ENCODE peak calls at places on chromosomes 7 and 10, in four cellular contexts. L is uterus, C is keratinocyte, S is mammary epithelial cell. A is an unnamed sample.

GRCh38 chr10:130986828-130987227 is 324.7 kb downstream of the TCERG1L start:
- DNase-seq in L (no peak), C (no peak), S (no peak), A (no peak)

GRCh38 chr10:476458-476780 is 213.0 kb downstream of the DIP2C start:
- DNase-seq in L (no peak), C (no peak), S (no peak), A (no peak)

GRCh38 chr7:50782376-50783208 is at the start of gene GRB10:
- DNase-seq in L (peak), C (no peak), S (no peak), A (peak)

GRCh38 chr7:8261711-8262695 is at the start of gene ICA1:
- DNase-seq in L (peak), C (no peak), S (peak), A (peak)

GRCh38 chr7:19920200-19920599 is 146.8 kb upstream of the TMEM196 start:
- DNase-seq in L (no peak), C (no peak), S (no peak), A (peak)

GRCh38 chr10:71429304-71429703 is 32.6 kb downstream of the CDH23 start:
- DNase-seq in L (no peak), C (no peak), S (no peak), A (no peak)

GRCh38 chr7:7103343-7104313 is 78.7 kb upstream of the C1GALT1 start:
- DNase-seq in L (no peak), C (peak), S (peak), A (no peak)

GRCh38 chr7:151598045-151598444 is 78.3 kb upstream of the RHEB start:
- DNase-seq in L (no peak), C (peak), S (peak), A (no peak)

GRCh38 chr7:43294080-43294630 is 181.7 kb downstream of the HECW1 start:
- DNase-seq in L (peak), C (peak), S (peak), A (peak)

GRCh38 chr10:92567952-92568600 is 5.8 kb downstream of the IDE start:
- DNase-seq in L (no peak), C (no peak), S (peak), A (no peak)

GRCh38 chr7:78081888-78082287 is 283.3 kb downstream of the PHTF2 start:
- DNase-seq in L (no peak), C (no peak), S (no peak), A (no peak)

GRCh38 chr7:2499719-2500430 is 19.7 kb upstream of the LFNG start:
- DNase-seq in L (no peak), C (no peak), S (no peak), A (no peak)

GRCh38 chr10:30384791-30385201 is 35.7 kb upstream of the MTPAP start:
- DNase-seq in L (no peak), C (no peak), S (peak), A (no peak)

GRCh38 chr7:101924171-101924570 is 106.7 kb downstream of the CUX1 start:
- DNase-seq in L (peak), C (no peak), S (no peak), A (no peak)

GRCh38 chr7:42107484-42107883 is 129.5 kb downstream of the GLI3 start:
- DNase-seq in L (no peak), C (no peak), S (no peak), A (no peak)

GRCh38 chr7:36366649-36367560 is 22.8 kb upstream of the ANLN start:
- DNase-seq in L (peak), C (no peak), S (peak), A (peak)

GRCh38 chr7:26853788-26854393 is 10.5 kb downstream of the SKAP2 start:
- DNase-seq in L (no peak), C (no peak), S (peak), A (no peak)

GRCh38 chr7:22357311-22358175 is 589 bp upstream of the RAPGEF5 start:
- DNase-seq in L (no peak), C (peak), S (peak), A (no peak)

GRCh38 chr7:117088623-117089199 is 135.4 kb downstream of the ST7 start:
- DNase-seq in L (no peak), C (no peak), S (no peak), A (no peak)

GRCh38 chr10:83917519-83918506 is 221.5 kb upstream of the GHITM start:
- DNase-seq in L (no peak), C (no peak), S (no peak), A (peak)

GRCh38 chr7:27764109-27764508 is 24.1 kb downstream of the TAX1BP1 start:
- DNase-seq in L (no peak), C (no peak), S (no peak), A (no peak)

GRCh38 chr10:21173964-21174669 is 277.0 kb upstream of the NEBL start:
- DNase-seq in L (peak), C (no peak), S (peak), A (peak)

GRCh38 chr10:80664071-80664680 is 126.5 kb downstream of the SH2D4B start:
- DNase-seq in L (peak), C (peak), S (peak), A (peak)

GRCh38 chr7:100971111-100972001 is 2.0 kb downstream of the MUC12 start:
- DNase-seq in L (no peak), C (no peak), S (no peak), A (no peak)

GRCh38 chr10:104307576-104308438 is 30.5 kb downstream of the ITPRIP start:
- DNase-seq in L (no peak), C (no peak), S (no peak), A (no peak)

GRCh38 chr10:80608706-80609105 is 71.0 kb downstream of the SH2D4B start:
- DNase-seq in L (no peak), C (no peak), S (no peak), A (no peak)

GRCh38 chr10:132460691-132461090 is 63.7 kb downstream of the PWWP2B start:
- DNase-seq in L (no peak), C (no peak), S (no peak), A (no peak)

GRCh38 chr7:29945259-29945809 is 44.3 kb downstream of the SCRN1 start:
- DNase-seq in L (no peak), C (no peak), S (no peak), A (no peak)

GRCh38 chr7:101236292-101236691 is 1.3 kb downstream of the CLDN15 start:
- DNase-seq in L (no peak), C (no peak), S (no peak), A (peak)

GRCh38 chr10:61341008-61341407 is 112.2 kb downstream of the TMEM26 start:
- DNase-seq in L (no peak), C (no peak), S (no peak), A (no peak)

GRCh38 chr10:43002596-43002995 is 74.3 kb upstream of the RET start:
- DNase-seq in L (no peak), C (no peak), S (no peak), A (no peak)

DNA sequence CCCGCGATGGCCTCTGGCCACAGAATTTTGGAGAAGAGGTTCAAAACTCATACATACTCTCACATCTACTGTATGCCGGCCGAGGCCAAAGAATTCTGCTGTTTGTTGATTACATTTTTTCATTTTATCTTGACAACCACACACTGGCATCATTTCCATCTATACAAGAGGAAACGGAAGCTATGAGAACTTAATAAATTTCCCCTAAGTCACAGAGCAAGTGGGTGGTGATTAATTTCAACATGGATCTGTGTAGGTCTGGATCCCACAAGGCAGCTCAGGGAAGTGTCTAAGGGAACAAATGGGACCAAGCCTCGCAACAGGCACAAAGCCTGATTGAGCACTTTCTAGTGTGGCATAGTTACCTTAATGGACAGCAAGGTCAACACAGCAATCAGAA is 18.0 kb downstream of the ELMO1 start:
- DNase-seq in L (no peak), C (no peak), S (no peak), A (no peak)
- TF ChIP-seq CTCF in L (no peak), C (no peak), S (no peak), A (no peak)

GRCh38 chr7:136942994-136943393 is 74.5 kb downstream of the CHRM2 start:
- DNase-seq in L (no peak), C (no peak), S (no peak), A (no peak)

GRCh38 chr7:136940917-136941316 is 72.5 kb downstream of the CHRM2 start:
- DNase-seq in L (no peak), C (no peak), S (no peak), A (no peak)

GRCh38 chr7:136940122-136940521 is 71.7 kb downstream of the CHRM2 start:
- DNase-seq in L (no peak), C (no peak), S (no peak), A (no peak)

GRCh38 chr7:136942396-136942795 is 73.9 kb downstream of the CHRM2 start:
- DNase-seq in L (no peak), C (no peak), S (no peak), A (no peak)

GRCh38 chr7:136941815-136942214 is 73.4 kb downstream of the CHRM2 start:
- DNase-seq in L (no peak), C (no peak), S (no peak), A (no peak)
- H3K27ac ChIP-seq in L (no peak), C (no peak), S (no peak), A (no peak)

GRCh38 chr10:57844387-57844998 is 423.2 kb downstream of the IPMK start:
- DNase-seq in L (no peak), C (no peak), S (no peak), A (no peak)

GRCh38 chr10:57846307-57847065 is 421.2 kb downstream of the IPMK start:
- DNase-seq in L (no peak), C (no peak), S (no peak), A (no peak)

DNA sequence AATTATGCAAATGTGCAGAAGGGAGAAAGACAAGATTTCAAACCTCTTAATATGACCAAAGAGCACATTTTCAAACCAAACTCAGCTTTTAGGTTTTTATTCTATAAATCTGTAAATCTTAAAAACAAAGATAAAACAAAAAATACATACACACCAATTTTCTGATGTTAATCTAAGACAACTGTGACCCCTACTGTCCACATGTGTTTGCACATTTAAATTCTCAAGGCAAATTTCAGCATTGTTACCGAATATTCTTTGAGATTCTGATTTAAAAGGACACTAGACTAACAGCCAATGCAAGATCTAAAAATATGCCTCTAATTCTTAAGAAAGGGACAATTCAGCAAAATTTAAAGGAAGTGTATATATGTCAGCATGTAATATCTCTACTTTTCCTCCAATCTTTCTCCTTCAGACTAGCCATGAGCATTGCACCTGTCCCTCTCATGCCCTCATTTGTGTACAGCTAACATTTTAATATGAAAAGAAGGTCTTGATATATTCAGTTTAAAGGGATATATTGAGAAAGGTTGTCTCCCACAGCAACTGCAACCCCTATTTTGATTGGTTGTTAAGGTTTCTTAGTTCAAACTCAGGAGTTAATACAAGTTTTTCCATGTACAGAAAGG is 417.9 kb downstream of the IPMK start:
- DNase-seq in L (no peak), C (no peak), S (peak), A (no peak)
- TF ChIP-seq CTCF in L (no peak), C (peak), S (peak), A (peak)

GRCh38 chr10:17112566-17112965 is 17.0 kb downstream of the CUBN start:
- DNase-seq in L (no peak), C (peak), S (peak), A (no peak)

GRCh38 chr10:17115683-17116082 is 13.9 kb downstream of the CUBN start:
- DNase-seq in L (no peak), C (peak), S (no peak), A (no peak)

GRCh38 chr10:17116193-17116592 is 13.4 kb downstream of the CUBN start:
- DNase-seq in L (no peak), C (no peak), S (no peak), A (no peak)

GRCh38 chr10:17113889-17114288 is 15.7 kb downstream of the CUBN start:
- DNase-seq in L (peak), C (peak), S (peak), A (no peak)

GRCh38 chr10:17113346-17113745 is 16.3 kb downstream of the CUBN start:
- DNase-seq in L (no peak), C (peak), S (peak), A (no peak)
- H3K27ac ChIP-seq in L (no peak), C (no peak), S (peak), A (no peak)

DNA sequence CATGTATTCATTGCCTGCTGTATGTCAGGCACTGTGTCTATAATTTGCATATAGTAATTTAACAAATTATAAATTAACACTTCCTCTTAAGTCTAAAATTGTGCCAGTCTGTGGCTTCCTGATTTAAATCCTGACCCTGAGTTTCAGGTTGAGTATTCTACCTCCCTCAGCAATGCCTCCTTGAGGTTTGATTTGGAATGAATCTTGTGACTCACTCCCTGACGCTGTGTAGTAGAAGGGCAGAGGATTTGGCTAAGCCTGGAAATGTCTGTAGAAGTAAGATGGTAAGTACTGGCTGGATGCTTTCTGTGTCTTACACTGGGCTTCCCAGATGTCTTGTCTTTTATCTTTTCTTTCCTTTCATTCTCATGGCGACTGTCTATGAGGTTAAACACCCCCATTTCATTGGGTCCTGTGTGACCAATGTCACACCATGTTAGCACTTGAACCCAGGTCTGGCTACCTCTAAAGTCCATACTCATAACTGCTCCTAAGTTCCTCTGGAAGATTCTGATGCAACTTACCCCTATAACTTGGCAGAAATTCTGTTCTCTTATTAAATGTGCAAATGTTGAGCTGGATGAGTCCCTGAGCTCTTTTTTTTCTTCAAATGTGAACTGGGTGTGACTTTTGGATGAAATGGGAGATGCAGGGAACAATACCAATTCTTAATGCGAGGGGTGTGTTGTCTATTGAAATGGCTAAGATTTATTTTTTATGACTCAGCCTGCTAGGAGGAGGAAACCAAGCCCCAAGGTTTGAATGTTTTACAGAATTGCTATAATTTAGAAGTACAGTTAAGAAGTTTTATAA is 48.5 kb downstream of the PLCE1 start:
- DNase-seq in L (no peak), C (no peak), S (peak), A (peak)
- TF ChIP-seq CTCF in L (no peak), C (peak), S (peak), A (no peak)

DNA sequence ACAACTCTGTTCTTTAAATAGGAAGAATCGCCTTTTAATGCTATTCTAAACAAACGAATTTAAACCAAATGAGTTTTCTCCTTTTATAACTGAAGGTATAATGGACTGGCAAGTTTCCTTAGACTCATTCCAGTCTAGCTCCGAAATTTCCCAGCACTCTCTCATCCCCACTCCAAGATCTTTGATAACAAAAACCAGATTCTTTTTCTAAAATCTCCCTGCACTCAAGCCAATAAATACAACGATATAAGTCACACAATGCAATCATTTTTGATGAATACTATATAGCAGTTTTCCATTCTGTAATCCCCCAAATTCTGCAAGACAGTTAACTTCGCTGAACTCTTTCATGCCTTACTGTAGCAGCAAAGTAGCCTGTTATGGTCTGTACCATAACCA is 1.9 kb downstream of the OGA start:
- DNase-seq in L (no peak), C (no peak), S (no peak), A (no peak)
- H3K27ac ChIP-seq in L (peak), C (peak), S (peak), A (peak)

GRCh38 chr7:55343860-55344606 is 21.1 kb upstream of the LANCL2 start:
- DNase-seq in L (no peak), C (no peak), S (no peak), A (no peak)
- TF ChIP-seq CTCF in L (no peak), C (no peak), S (no peak), A (no peak)

A was measured in adrenal gland.